ENCODE peak calls at places on chromosomes 1 and 21, in ten cellular contexts. Z is BJ, C is GM06990, A is B cell, P is tibial artery, H is progenitor cell of endocrine pancreas, J is H1, U is Caco-2, L is cardiac fibroblast, E is heart left ventricle. F is an unnamed sample.

GRCh38 chr1:204979891-204980649 is 62.9 kb upstream of the CNTN2 start:
- DNase-seq in Z (no peak), C (no peak), A (no peak), P (no peak), H (no peak), J (no peak), U (no peak), L (no peak), E (no peak), F (no peak)

GRCh38 chr1:11855430-11855829 is 3.3 kb downstream of the NPPB start:
- DNase-seq in Z (no peak), C (no peak), A (no peak), P (no peak), H (no peak), J (no peak), U (no peak), L (no peak), E (no peak), F (no peak)

GRCh38 chr21:45853703-45854342 is 127.7 kb upstream of the COL6A1 start:
- DNase-seq in Z (no peak), C (no peak), A (no peak), P (no peak), H (no peak), J (no peak), U (no peak), L (no peak), E (no peak), F (peak)

GRCh38 chr21:45138199-45139002 is 64.0 kb downstream of the ADARB1 start:
- DNase-seq in Z (no peak), C (no peak), A (peak), P (peak), H (peak), J (peak), U (peak), L (peak), E (peak), F (peak)

GRCh38 chr1:197857477-197857876 is 45.0 kb upstream of the C1orf53 start:
- DNase-seq in Z (no peak), C (no peak), A (no peak), P (no peak), H (no peak), J (no peak), U (no peak), L (no peak), E (no peak), F (no peak)

GRCh38 chr1:151472852-151473731 is 13.8 kb upstream of the POGZ start:
- DNase-seq in Z (no peak), C (peak), A (peak), P (peak), H (peak), J (no peak), U (peak), L (peak), E (peak), F (no peak)

GRCh38 chr1:206575165-206575893 is 36.9 kb downstream of the EIF2D start:
- DNase-seq in Z (no peak), C (peak), A (peak), P (no peak), H (no peak), J (no peak), U (no peak), L (peak), E (peak), F (peak)

GRCh38 chr1:80218112-80218511 is 1211.6 kb upstream of the ADGRL4 start:
- DNase-seq in Z (no peak), C (no peak), A (no peak), P (no peak), H (no peak), J (no peak), U (peak), L (peak), E (no peak), F (peak)

GRCh38 chr1:91774520-91775203 is 111.3 kb downstream of the TGFBR3 start:
- DNase-seq in Z (no peak), C (no peak), A (no peak), P (no peak), H (no peak), J (no peak), U (no peak), L (peak), E (no peak), F (no peak)

GRCh38 chr1:114082047-114082630 is 71.5 kb downstream of the SYT6 start:
- DNase-seq in Z (no peak), C (no peak), A (no peak), P (no peak), H (no peak), J (no peak), U (no peak), L (no peak), E (no peak), F (no peak)

GRCh38 chr1:217105432-217105831 is 382.2 kb upstream of the ESRRG start:
- DNase-seq in Z (no peak), C (no peak), A (no peak), P (no peak), H (no peak), J (no peak), U (no peak), L (no peak), E (no peak), F (no peak)

GRCh38 chr1:65393345-65393744 is 27.1 kb upstream of the LEPR start:
- DNase-seq in Z (no peak), C (peak), A (no peak), P (no peak), H (no peak), J (no peak), U (no peak), L (peak), E (no peak), F (peak)

GRCh38 chr1:94616503-94616902 is 74.9 kb upstream of the F3 start:
- DNase-seq in Z (no peak), C (no peak), A (no peak), P (no peak), H (no peak), J (no peak), U (peak), L (no peak), E (no peak), F (no peak)

GRCh38 chr21:29730281-29730680 is 209.5 kb downstream of the GRIK1 start:
- DNase-seq in Z (peak), C (no peak), A (no peak), P (no peak), H (no peak), J (no peak), U (no peak), L (no peak), E (no peak), F (no peak)

GRCh38 chr1:91714867-91715381 is 171.0 kb downstream of the TGFBR3 start:
- DNase-seq in Z (no peak), C (no peak), A (no peak), P (no peak), H (no peak), J (no peak), U (no peak), L (no peak), E (no peak), F (no peak)

GRCh38 chr1:29621826-29622435 is 385.6 kb downstream of the PTPRU start:
- DNase-seq in Z (no peak), C (no peak), A (no peak), P (no peak), H (no peak), J (no peak), U (no peak), L (no peak), E (no peak), F (no peak)

GRCh38 chr1:91730781-91731732 is 154.9 kb downstream of the TGFBR3 start:
- DNase-seq in Z (no peak), C (no peak), A (no peak), P (no peak), H (no peak), J (no peak), U (peak), L (peak), E (peak), F (peak)

GRCh38 chr21:36811762-36812161 is 112.8 kb downstream of the SIM2 start:
- DNase-seq in Z (no peak), C (no peak), A (no peak), P (no peak), H (no peak), J (no peak), U (no peak), L (no peak), E (no peak), F (no peak)

GRCh38 chr1:76330993-76331603 is 256.6 kb downstream of the ST6GALNAC3 start:
- DNase-seq in Z (peak), C (peak), A (no peak), P (no peak), H (peak), J (peak), U (peak), L (peak), E (no peak), F (peak)

GRCh38 chr1:36515315-36516138 is 32.8 kb upstream of the CSF3R start:
- DNase-seq in Z (no peak), C (no peak), A (no peak), P (no peak), H (no peak), J (no peak), U (no peak), L (no peak), E (no peak), F (no peak)

GRCh38 chr1:204493145-204493881 is 1.3 kb downstream of the PIK3C2B start:
- DNase-seq in Z (no peak), C (no peak), A (no peak), P (peak), H (no peak), J (no peak), U (no peak), L (peak), E (peak), F (peak)

GRCh38 chr1:204207136-204207616 is 6.6 kb downstream of the GOLT1A start:
- DNase-seq in Z (no peak), C (peak), A (peak), P (no peak), H (peak), J (peak), U (peak), L (peak), E (peak), F (peak)

GRCh38 chr1:221541296-221541695 is 200.6 kb downstream of the DUSP10 start:
- DNase-seq in Z (no peak), C (no peak), A (no peak), P (no peak), H (no peak), J (no peak), U (no peak), L (no peak), E (no peak), F (no peak)

GRCh38 chr1:53621144-53621543 is 117.8 kb downstream of the GLIS1 start:
- DNase-seq in Z (no peak), C (no peak), A (no peak), P (peak), H (no peak), J (no peak), U (no peak), L (no peak), E (no peak), F (no peak)

GRCh38 chr1:63189677-63190076 is 132.7 kb upstream of the FOXD3 start:
- DNase-seq in Z (no peak), C (no peak), A (no peak), P (no peak), H (no peak), J (peak), U (no peak), L (peak), E (no peak), F (peak)
- TF ChIP-seq CTCF in Z (peak), C (peak), A (no peak), P (no peak), H (peak), J (no peak), U (no peak), L (no peak), E (no peak), F (peak)

GRCh38 chr1:99608058-99608457 is 37.9 kb upstream of the PALMD start:
- DNase-seq in Z (no peak), C (no peak), A (no peak), P (no peak), H (no peak), J (no peak), U (no peak), L (no peak), E (no peak), F (no peak)
- TF ChIP-seq CTCF in Z (no peak), C (no peak), A (no peak), P (no peak), H (no peak), J (no peak), U (no peak), L (no peak), E (no peak), F (no peak)

GRCh38 chr1:154611150-154611865 is 3.3 kb upstream of the ADAR start:
- DNase-seq in Z (no peak), C (no peak), A (no peak), P (no peak), H (no peak), J (no peak), U (no peak), L (peak), E (no peak), F (no peak)

GRCh38 chr1:154615411-154615810 is 7.4 kb upstream of the ADAR start:
- DNase-seq in Z (no peak), C (no peak), A (no peak), P (no peak), H (no peak), J (no peak), U (no peak), L (no peak), E (no peak), F (no peak)

GRCh38 chr1:154616659-154617345 is 8.8 kb upstream of the ADAR start:
- DNase-seq in Z (no peak), C (no peak), A (no peak), P (no peak), H (no peak), J (no peak), U (no peak), L (peak), E (no peak), F (no peak)

GRCh38 chr1:154614247-154614646 is 6.3 kb upstream of the ADAR start:
- DNase-seq in Z (no peak), C (no peak), A (no peak), P (no peak), H (no peak), J (no peak), U (no peak), L (no peak), E (no peak), F (no peak)

GRCh38 chr1:154614887-154615286 is 6.9 kb upstream of the ADAR start:
- DNase-seq in Z (no peak), C (no peak), A (no peak), P (no peak), H (no peak), J (no peak), U (no peak), L (peak), E (no peak), F (no peak)
- TF ChIP-seq CTCF in Z (no peak), C (no peak), A (no peak), P (no peak), H (no peak), J (peak), U (no peak), L (no peak), E (no peak), F (no peak)

GRCh38 chr1:950268-950667 is 8.8 kb downstream of the NOC2L start:
- DNase-seq in Z (no peak), C (no peak), A (no peak), P (no peak), H (no peak), J (no peak), U (no peak), L (no peak), E (no peak), F (no peak)

GRCh38 chr1:950881-951280 is 8.2 kb downstream of the NOC2L start:
- DNase-seq in Z (no peak), C (no peak), A (no peak), P (no peak), H (no peak), J (no peak), U (no peak), L (no peak), E (no peak), F (no peak)

GRCh38 chr1:952201-952600 is 6.9 kb downstream of the NOC2L start:
- DNase-seq in Z (no peak), C (no peak), A (no peak), P (no peak), H (no peak), J (no peak), U (no peak), L (no peak), E (no peak), F (no peak)

GRCh38 chr1:952603-953002 is 6.5 kb downstream of the NOC2L start:
- DNase-seq in Z (no peak), C (no peak), A (no peak), P (no peak), H (no peak), J (no peak), U (no peak), L (no peak), E (no peak), F (no peak)

DNA sequence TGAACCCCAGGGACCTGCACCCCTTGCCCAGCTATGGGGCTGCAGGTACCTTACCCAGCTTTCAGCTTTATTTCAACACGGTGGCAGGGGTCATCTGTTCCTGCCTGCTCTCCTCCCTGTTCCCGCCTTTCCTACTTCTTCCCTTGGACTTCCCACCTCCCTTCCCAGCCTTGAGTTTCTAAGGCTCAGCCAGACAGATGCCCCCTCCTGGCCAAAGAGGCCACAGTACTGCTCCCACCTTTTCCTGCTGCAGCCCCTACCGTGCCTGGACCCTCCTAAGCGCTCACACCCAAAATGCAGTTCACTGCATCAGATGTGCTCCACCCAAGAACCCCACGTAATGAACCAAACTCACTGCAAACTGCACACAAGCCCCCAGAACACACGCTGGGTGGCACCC is 7.7 kb downstream of the NOC2L start:
- DNase-seq in Z (no peak), C (no peak), A (no peak), P (no peak), H (no peak), J (no peak), U (no peak), L (peak), E (no peak), F (no peak)
- TF ChIP-seq CTCF in Z (peak), C (no peak), A (no peak), P (no peak), H (peak), J (no peak), U (peak), L (peak), E (no peak), F (no peak)

GRCh38 chr1:919271-919872 is 4.4 kb upstream of the SAMD11 start:
- DNase-seq in Z (no peak), C (no peak), A (no peak), P (no peak), H (no peak), J (no peak), U (no peak), L (no peak), E (no peak), F (no peak)
- TF ChIP-seq CTCF in Z (peak), C (no peak), A (no peak), P (no peak), H (peak), J (no peak), U (no peak), L (no peak), E (no peak), F (no peak)

DNA sequence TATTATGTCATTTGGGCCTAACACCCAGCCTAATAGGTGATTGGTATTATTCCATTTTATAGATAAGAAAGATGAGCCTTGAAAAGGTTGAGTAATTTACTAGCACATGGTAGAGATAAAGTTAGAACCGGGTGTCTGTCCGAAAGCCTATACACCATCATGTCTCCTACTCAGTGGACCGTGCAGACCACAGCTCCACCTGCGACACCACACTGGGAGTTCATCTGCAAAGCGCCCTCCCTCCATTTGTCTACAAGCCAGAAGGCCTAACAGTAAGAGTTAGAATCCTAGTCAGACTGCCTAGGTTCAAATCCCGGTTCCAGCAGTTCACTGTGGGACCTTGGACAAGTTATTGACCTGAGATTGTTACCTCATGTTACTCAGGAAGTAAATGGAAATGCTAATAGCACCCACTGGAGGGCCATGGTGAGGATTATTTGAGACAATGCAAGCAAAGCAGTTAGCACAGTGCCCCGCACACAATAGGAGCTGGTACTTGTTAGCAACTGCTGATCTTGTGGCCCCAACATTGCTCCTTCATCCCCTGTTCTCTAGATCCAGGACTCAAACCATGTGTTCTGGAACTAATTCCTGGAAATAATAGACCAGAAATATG is 20.5 kb downstream of the ARMH1 start:
- DNase-seq in Z (no peak), C (peak), A (peak), P (no peak), H (no peak), J (no peak), U (no peak), L (no peak), E (no peak), F (no peak)
- TF ChIP-seq CTCF in Z (no peak), C (peak), A (no peak), P (no peak), H (no peak), J (no peak), U (no peak), L (no peak), E (no peak), F (no peak)

GRCh38 chr1:51061231-51061943 is 40.6 kb upstream of the C1orf185 start:
- DNase-seq in Z (no peak), C (no peak), A (no peak), P (no peak), H (no peak), J (no peak), U (no peak), L (no peak), E (no peak), F (no peak)

GRCh38 chr1:51063121-51063520 is 38.9 kb upstream of the C1orf185 start:
- DNase-seq in Z (peak), C (no peak), A (no peak), P (no peak), H (no peak), J (no peak), U (no peak), L (peak), E (no peak), F (peak)

DNA sequence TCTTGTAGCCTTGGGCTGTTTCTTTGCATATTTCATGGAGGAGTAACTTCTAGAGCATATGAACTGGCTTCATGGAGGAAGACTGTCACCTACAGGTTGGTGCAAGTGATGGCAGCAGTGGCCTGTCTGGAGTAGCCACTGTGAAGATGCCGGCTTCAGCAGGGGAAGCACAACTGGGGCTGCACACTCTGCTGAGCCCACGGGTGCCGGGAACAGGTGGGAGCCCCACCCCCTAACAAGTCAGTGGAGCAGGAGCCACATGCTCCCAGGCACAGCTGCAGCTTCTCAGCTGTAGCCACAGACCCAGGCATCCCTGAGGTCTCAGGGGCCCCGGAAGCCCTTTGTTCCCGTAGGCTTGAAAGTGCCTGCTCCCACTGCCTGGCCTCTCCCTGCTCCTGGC is 43.2 kb upstream of the C1orf185 start:
- DNase-seq in Z (no peak), C (peak), A (no peak), P (no peak), H (no peak), J (no peak), U (peak), L (peak), E (no peak), F (peak)
- TF ChIP-seq CTCF in Z (peak), C (peak), A (peak), P (no peak), H (peak), J (peak), U (peak), L (peak), E (no peak), F (peak)

GRCh38 chr1:150182233-150182632 is 32.5 kb downstream of the PLEKHO1 start:
- DNase-seq in Z (no peak), C (no peak), A (no peak), P (no peak), H (no peak), J (no peak), U (no peak), L (no peak), E (no peak), F (no peak)

GRCh38 chr1:150185481-150185880 is 35.8 kb downstream of the PLEKHO1 start:
- DNase-seq in Z (no peak), C (no peak), A (no peak), P (no peak), H (no peak), J (no peak), U (no peak), L (no peak), E (no peak), F (no peak)

GRCh38 chr1:150192012-150192411 is 42.3 kb downstream of the PLEKHO1 start:
- DNase-seq in Z (no peak), C (no peak), A (no peak), P (no peak), H (no peak), J (no peak), U (peak), L (peak), E (no peak), F (no peak)

GRCh38 chr1:150186789-150187559 is 37.3 kb downstream of the PLEKHO1 start:
- DNase-seq in Z (no peak), C (peak), A (peak), P (no peak), H (no peak), J (no peak), U (peak), L (peak), E (no peak), F (peak)

DNA sequence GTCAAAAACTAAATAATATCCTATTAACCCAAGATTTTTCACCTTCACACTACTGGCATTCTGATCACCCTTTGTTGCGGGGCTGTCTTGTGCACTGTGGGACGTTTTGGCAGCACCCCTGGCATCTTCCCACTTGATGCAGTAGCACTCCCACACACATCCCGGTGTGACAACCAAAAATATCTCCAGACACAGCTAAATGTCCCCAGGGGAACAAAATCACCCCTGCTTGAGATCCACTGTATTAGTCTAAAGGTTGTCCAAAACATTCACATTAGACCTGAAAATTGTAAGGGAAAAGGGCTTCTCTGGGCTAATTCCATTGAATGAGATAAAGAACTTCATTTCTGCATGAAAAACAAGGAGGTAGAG is 37.8 kb downstream of the PLEKHO1 start:
- DNase-seq in Z (no peak), C (peak), A (no peak), P (no peak), H (no peak), J (no peak), U (no peak), L (no peak), E (no peak), F (no peak)
- TF ChIP-seq CTCF in Z (no peak), C (no peak), A (peak), P (no peak), H (no peak), J (no peak), U (no peak), L (no peak), E (no peak), F (no peak)